ENCODE peak calls at places on chromosomes 4 and X, in eight cellular contexts. J is aorta; I is fibroblast of lung; P is CD8-positive, alpha-beta memory T cell; V is tibial nerve; U is endodermal cell; A is GM23338; F is right atrium auricular region. W is an unnamed sample.

GRCh38 chr4:73762409-73762808 is 22.0 kb downstream of the CXCL8 start:
- DNase-seq in A (no peak), J (no peak), F (no peak), U (no peak), P (no peak), V (no peak), I (no peak), W (no peak)

GRCh38 chr4:127622923-127623754 is 9.6 kb upstream of the INTU start:
- DNase-seq in P (no peak), A (peak; percentile 92), V (no peak), J (peak; percentile 89), F (no peak), U (peak; percentile 94), I (peak; percentile 60), W (no peak)

GRCh38 chr4:10461091-10461849 is 4.0 kb upstream of the ZNF518B start:
- DNase-seq in I (peak; percentile 53), P (peak; percentile 64), A (peak; percentile 77), J (peak; percentile 88), F (no peak), V (no peak), U (peak; percentile 89), W (no peak)

GRCh38 chr4:66766557-66766956 is 778.7 kb downstream of the CENPC start:
- DNase-seq in F (no peak), V (no peak), A (no peak), P (no peak), I (no peak), U (peak; percentile 89), J (no peak), W (peak; percentile 1)

GRCh38 chr4:110417151-110417550 is 58.8 kb upstream of the ENPEP start:
- DNase-seq in J (no peak), A (no peak), V (no peak), P (no peak), U (no peak), I (no peak), F (no peak), W (no peak)

GRCh38 chrX:148865237-148865636 is 364.8 kb downstream of the AFF2 start:
- DNase-seq in P (no peak), J (no peak), V (no peak), I (no peak), U (no peak), A (peak; percentile 16), F (no peak), W (no peak)

GRCh38 chr4:15003441-15003890 is 1.2 kb downstream of the CPEB2 start:
- DNase-seq in P (peak; percentile 44), F (no peak), V (peak; percentile 20), J (peak; percentile 85), A (peak; percentile 66), U (no peak), I (peak; percentile 37), W (no peak)

GRCh38 chr4:52076731-52077130 is 25.6 kb downstream of the SPATA18 start:
- DNase-seq in A (peak; percentile 86), V (no peak), U (peak; percentile 90), P (no peak), F (no peak), J (peak; percentile 75), I (peak; percentile 13), W (peak; percentile 39)

GRCh38 chr4:75057369-75057768 is 124.5 kb downstream of the PARM1 start:
- DNase-seq in V (no peak), A (peak; percentile 5), I (no peak), U (no peak), J (no peak), F (no peak), P (no peak), W (no peak)

GRCh38 chrX:47958943-47959342 is 44.8 kb downstream of the ZNF182 start:
- DNase-seq in V (no peak), J (no peak), F (no peak), I (no peak), A (peak; percentile 34), U (peak; percentile 61), P (no peak), W (peak; percentile 7)

GRCh38 chr4:4386296-4386735 is 586 bp upstream of the NSG1 start:
- DNase-seq in I (no peak), A (peak; percentile 76), U (peak; percentile 76), V (no peak), J (peak; percentile 75), P (no peak), F (no peak), W (no peak)

GRCh38 chr4:4385729-4386295 is 1.1 kb upstream of the NSG1 start:
- DNase-seq in A (no peak), I (no peak), U (peak; percentile 58), P (no peak), V (no peak), F (no peak), J (peak; percentile 40), W (no peak)

GRCh38 chr4:4387531-4388311 is 819 bp downstream of the NSG1 start:
- DNase-seq in J (peak; percentile 57), U (peak; percentile 67), A (peak; percentile 58), P (no peak), F (no peak), V (no peak), I (no peak), W (no peak)

GRCh38 chr4:4388418-4388817 is 1.5 kb downstream of the NSG1 start:
- DNase-seq in A (no peak), V (no peak), J (no peak), U (no peak), I (no peak), F (no peak), P (no peak), W (no peak)

DNA sequence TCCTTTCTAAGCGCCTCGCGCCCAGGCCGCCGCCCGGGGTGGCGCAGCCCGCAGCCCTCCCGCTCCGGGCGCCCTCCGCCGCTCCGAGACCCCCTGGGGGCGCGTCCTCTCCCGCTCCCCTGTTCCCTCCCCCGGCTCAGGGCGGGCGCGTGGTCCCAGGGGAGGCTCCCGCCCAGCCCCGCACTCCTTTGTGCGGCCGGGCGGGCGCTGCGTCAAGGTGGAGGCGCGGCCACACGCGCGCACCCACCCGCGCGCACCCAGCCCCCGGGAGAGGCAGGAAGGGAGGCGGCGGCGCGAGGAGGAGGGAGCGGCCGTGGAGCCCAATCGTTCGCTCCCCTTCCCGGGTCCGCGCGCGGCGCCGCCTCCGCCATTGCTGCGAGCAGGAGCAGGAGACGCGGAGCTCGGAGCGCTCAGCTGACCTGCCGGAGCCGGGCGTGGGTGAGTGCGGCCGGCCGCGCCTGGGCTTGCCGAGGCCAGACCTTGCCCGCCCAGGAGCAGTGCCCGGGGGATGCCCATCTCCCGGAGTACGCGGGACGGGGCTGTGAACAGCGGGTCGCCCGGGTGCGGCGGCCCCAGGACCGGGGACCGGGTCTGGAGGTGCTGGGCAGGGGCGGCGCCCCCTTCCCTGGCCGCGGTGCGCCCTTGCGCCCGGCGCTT is at the start of gene NSG1:
- DNase-seq in V (no peak), P (peak; percentile 29), F (no peak), U (peak; percentile 80), A (peak; percentile 42), I (peak; percentile 50), J (peak; percentile 78), W (no peak)
- H3K4me3 ChIP-seq in V (peak within 1 kb of the TSS; percentile 55), P (peak within 1 kb of the TSS; percentile 41), F (peak within 1 kb of the TSS; percentile 20), U (peak within 1 kb of the TSS; percentile 73), A (peak within 1 kb of the TSS; percentile 84), I (peak within 1 kb of the TSS; percentile 10), J (peak within 1 kb of the TSS; percentile 11), W (peak within 1 kb of the TSS; percentile 81)

DNA sequence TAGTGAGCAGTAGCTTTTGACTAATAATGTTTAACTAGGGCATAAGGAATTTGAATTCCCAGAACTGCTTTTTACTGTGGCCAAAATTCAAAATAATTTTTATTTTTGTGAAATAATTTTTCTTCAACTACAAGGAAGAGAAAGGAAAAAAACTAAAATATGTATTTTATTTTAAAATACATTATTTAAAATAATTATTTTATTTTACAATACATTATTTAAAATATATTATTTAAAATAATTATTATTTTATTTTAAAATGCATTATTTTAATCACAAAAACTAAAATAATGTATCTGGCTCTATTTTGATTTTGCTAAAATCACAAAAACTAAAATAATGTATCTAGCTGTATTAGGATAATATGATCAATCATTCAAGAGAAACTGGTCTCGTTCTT is 210.4 kb downstream of the RELL1 start:
- DNase-seq in A (no peak), V (no peak), P (no peak), J (no peak), F (no peak), I (no peak), U (no peak), W (no peak)
- H3K27ac ChIP-seq in A (no peak overlapping the region), V (no peak overlapping the region), P (no peak overlapping the region), J (no peak overlapping the region), F (no peak overlapping the region), I (no peak overlapping the region), U (no peak overlapping the region), W (no peak overlapping the region)

GRCh38 chrX:119684916-119685224 is 8.1 kb downstream of the SEPTIN6 start:
- DNase-seq in I (no peak), J (no peak), V (no peak), P (no peak), F (no peak), A (no peak), U (no peak), W (no peak)

GRCh38 chrX:119687661-119688413 is 5.1 kb downstream of the SEPTIN6 start:
- DNase-seq in F (no peak), P (no peak), I (no peak), J (no peak), V (no peak), A (no peak), U (no peak), W (no peak)

GRCh38 chrX:119685225-119686066 is 7.5 kb downstream of the SEPTIN6 start:
- DNase-seq in V (no peak), J (no peak), I (no peak), A (no peak), F (peak; percentile 79), U (no peak), P (no peak), W (no peak)

GRCh38 chrX:119688856-119689455 is 4.0 kb downstream of the SEPTIN6 start:
- DNase-seq in A (no peak), F (no peak), V (no peak), I (no peak), J (no peak), U (no peak), P (no peak), W (no peak)

DNA sequence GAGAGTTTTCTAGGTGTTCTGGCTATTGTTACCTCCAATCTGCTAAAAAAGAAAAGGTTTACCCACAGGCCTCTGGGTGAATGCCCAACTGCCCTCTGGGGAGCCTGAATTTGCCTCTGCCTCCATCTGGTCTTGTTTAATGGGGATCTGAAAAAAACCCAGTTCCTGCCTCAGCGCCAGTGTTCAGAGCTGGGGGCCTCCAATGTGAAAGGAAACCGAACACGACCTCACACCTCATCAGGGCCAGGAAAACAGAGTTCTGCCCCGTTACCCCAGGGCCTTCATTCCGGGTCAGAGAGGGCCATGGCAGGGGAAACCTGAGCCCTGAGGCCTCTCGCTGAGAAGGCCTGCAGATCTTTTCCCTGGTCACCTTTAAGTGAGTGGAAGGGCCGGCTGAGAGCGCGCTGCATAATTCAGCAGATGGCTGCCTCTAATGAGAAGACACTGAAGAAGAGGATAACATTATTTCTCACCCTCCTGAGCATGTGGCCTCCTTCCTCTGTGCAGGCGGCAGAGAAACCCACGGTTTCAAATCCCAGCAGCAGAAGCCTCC is 6.8 kb downstream of the SEPTIN6 start:
- DNase-seq in U (no peak), A (no peak), J (no peak), V (no peak), P (no peak), I (no peak), F (no peak), W (no peak)
- H3K4me1 ChIP-seq in U (peaks cover 3% of the 10 kb centered on the region), A (peaks cover 16% of the 10 kb centered on the region), J (no peaks in the 10 kb centered on the region), V (peaks cover 8% of the 10 kb centered on the region), P (peaks cover 81% of the 10 kb centered on the region), I (peaks cover 2% of the 10 kb centered on the region), F (peaks cover 13% of the 10 kb centered on the region), W (peaks cover 1% of the 10 kb centered on the region)

DNA sequence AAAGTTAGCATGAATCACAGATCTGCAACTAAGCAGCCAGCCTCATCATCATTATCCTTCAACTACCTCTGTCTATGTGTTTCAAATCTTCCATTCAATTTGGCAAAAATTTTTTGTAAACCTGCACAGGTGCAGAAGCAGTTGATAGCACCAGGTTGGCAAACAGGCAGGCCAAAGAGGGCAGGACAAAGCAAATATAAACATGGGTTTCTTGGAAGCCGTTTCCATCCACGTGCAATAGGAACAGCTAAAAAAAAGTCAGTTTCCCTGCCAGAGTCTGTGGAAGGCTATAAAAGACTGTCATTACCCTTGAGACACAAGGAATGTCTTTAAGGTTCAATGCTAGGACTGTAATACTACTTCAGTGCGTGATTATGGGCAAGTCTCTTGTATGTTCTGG is 253.2 kb downstream of the PDHA2 start:
- DNase-seq in A (no peak), I (no peak), F (no peak), P (no peak), V (no peak), J (no peak), U (no peak), W (no peak)
- H3K4me3 ChIP-seq in A (no peak overlapping the region), I (no peak overlapping the region), F (no peak overlapping the region), P (no peak overlapping the region), V (no peak overlapping the region), J (no peak overlapping the region), U (no peak overlapping the region), W (no peak overlapping the region)

W was measured in iPS DF 6.9.